ENCODE peak calls at places on chromosomes 4 and X, in ten cellular contexts. One of them, this sample, is unnamed.

GRCh38 chrX:113124693-113125092 is 284.1 kb upstream of the AMOT start:
- DNase-seq in HFFc6: no peak
- DNase-seq in endothelial cell: no peak
- DNase-seq in cardiac fibroblast: no peak
- DNase-seq in AG10803: no peak
- DNase-seq in astrocyte of the spinal cord: no peak
- DNase-seq in tibial nerve: no peak
- DNase-seq in heart left ventricle: no peak
- DNase-seq in brain microvascular endothelial cell: no peak
- DNase-seq in dorsolateral prefrontal cortex: no peak
- DNase-seq in this sample: no peak

GRCh38 chrX:148872153-148872540 is 371.7 kb downstream of the AFF2 start:
- DNase-seq in HFFc6: no peak
- DNase-seq in endothelial cell: no peak
- DNase-seq in cardiac fibroblast: no peak
- DNase-seq in AG10803: peak
- DNase-seq in astrocyte of the spinal cord: no peak
- DNase-seq in tibial nerve: no peak
- DNase-seq in heart left ventricle: no peak
- DNase-seq in brain microvascular endothelial cell: no peak
- DNase-seq in dorsolateral prefrontal cortex: no peak
- DNase-seq in this sample: no peak

GRCh38 chrX:102659790-102660757 is 8.8 kb downstream of the GPRASP1 start:
- DNase-seq in HFFc6: peak
- DNase-seq in endothelial cell: peak
- DNase-seq in cardiac fibroblast: peak
- DNase-seq in AG10803: peak
- DNase-seq in astrocyte of the spinal cord: peak
- DNase-seq in tibial nerve: peak
- DNase-seq in heart left ventricle: peak
- DNase-seq in brain microvascular endothelial cell: peak
- DNase-seq in dorsolateral prefrontal cortex: peak
- DNase-seq in this sample: peak

GRCh38 chr4:161658658-161659057 is 505.1 kb downstream of the FSTL5 start:
- DNase-seq in HFFc6: no peak
- DNase-seq in endothelial cell: no peak
- DNase-seq in cardiac fibroblast: no peak
- DNase-seq in AG10803: no peak
- DNase-seq in astrocyte of the spinal cord: no peak
- DNase-seq in tibial nerve: no peak
- DNase-seq in heart left ventricle: no peak
- DNase-seq in brain microvascular endothelial cell: no peak
- DNase-seq in dorsolateral prefrontal cortex: no peak
- DNase-seq in this sample: no peak

GRCh38 chrX:81195712-81196111 is 6.0 kb downstream of the HMGN5 start:
- DNase-seq in HFFc6: peak
- DNase-seq in endothelial cell: peak
- DNase-seq in cardiac fibroblast: peak
- DNase-seq in AG10803: peak
- DNase-seq in astrocyte of the spinal cord: peak
- DNase-seq in tibial nerve: peak
- DNase-seq in heart left ventricle: peak
- DNase-seq in brain microvascular endothelial cell: peak
- DNase-seq in dorsolateral prefrontal cortex: no peak
- DNase-seq in this sample: peak

GRCh38 chrX:45807572-45808425 is 607.1 kb upstream of the DIPK2B start:
- DNase-seq in HFFc6: no peak
- DNase-seq in endothelial cell: no peak
- DNase-seq in cardiac fibroblast: peak
- DNase-seq in AG10803: peak
- DNase-seq in astrocyte of the spinal cord: peak
- DNase-seq in tibial nerve: no peak
- DNase-seq in heart left ventricle: no peak
- DNase-seq in brain microvascular endothelial cell: peak
- DNase-seq in dorsolateral prefrontal cortex: no peak
- DNase-seq in this sample: no peak

GRCh38 chrX:154032156-154032555 is 12.5 kb upstream of the IRAK1 start:
- DNase-seq in HFFc6: no peak
- DNase-seq in endothelial cell: no peak
- DNase-seq in cardiac fibroblast: no peak
- DNase-seq in AG10803: no peak
- DNase-seq in astrocyte of the spinal cord: no peak
- DNase-seq in tibial nerve: no peak
- DNase-seq in heart left ventricle: no peak
- DNase-seq in brain microvascular endothelial cell: no peak
- DNase-seq in dorsolateral prefrontal cortex: no peak
- DNase-seq in this sample: no peak

GRCh38 chr4:2259541-2260267 is 2.2 kb downstream of the MXD4 start:
- DNase-seq in HFFc6: no peak
- DNase-seq in endothelial cell: no peak
- DNase-seq in cardiac fibroblast: no peak
- DNase-seq in AG10803: no peak
- DNase-seq in astrocyte of the spinal cord: no peak
- DNase-seq in tibial nerve: no peak
- DNase-seq in heart left ventricle: peak
- DNase-seq in brain microvascular endothelial cell: no peak
- DNase-seq in dorsolateral prefrontal cortex: peak
- DNase-seq in this sample: peak

GRCh38 chr4:150949943-150950342 is 65.1 kb downstream of the LRBA start:
- DNase-seq in HFFc6: no peak
- DNase-seq in endothelial cell: no peak
- DNase-seq in cardiac fibroblast: no peak
- DNase-seq in AG10803: no peak
- DNase-seq in astrocyte of the spinal cord: no peak
- DNase-seq in tibial nerve: no peak
- DNase-seq in heart left ventricle: no peak
- DNase-seq in brain microvascular endothelial cell: no peak
- DNase-seq in dorsolateral prefrontal cortex: no peak
- DNase-seq in this sample: no peak

GRCh38 chr4:186651624-186652023 is 72.0 kb downstream of the FAT1 start:
- DNase-seq in HFFc6: no peak
- DNase-seq in endothelial cell: no peak
- DNase-seq in cardiac fibroblast: peak
- DNase-seq in AG10803: no peak
- DNase-seq in astrocyte of the spinal cord: peak
- DNase-seq in tibial nerve: peak
- DNase-seq in heart left ventricle: peak
- DNase-seq in brain microvascular endothelial cell: peak
- DNase-seq in dorsolateral prefrontal cortex: peak
- DNase-seq in this sample: no peak

GRCh38 chr4:114132830-114133229 is 153.4 kb upstream of the ARSJ start:
- DNase-seq in HFFc6: no peak
- DNase-seq in endothelial cell: no peak
- DNase-seq in cardiac fibroblast: peak
- DNase-seq in AG10803: no peak
- DNase-seq in astrocyte of the spinal cord: no peak
- DNase-seq in tibial nerve: no peak
- DNase-seq in heart left ventricle: no peak
- DNase-seq in brain microvascular endothelial cell: peak
- DNase-seq in dorsolateral prefrontal cortex: no peak
- DNase-seq in this sample: no peak

GRCh38 chr4:1345905-1346780 is 865 bp upstream of the UVSSA start:
- DNase-seq in HFFc6: peak
- DNase-seq in endothelial cell: peak
- DNase-seq in cardiac fibroblast: peak
- DNase-seq in AG10803: peak
- DNase-seq in astrocyte of the spinal cord: peak
- DNase-seq in tibial nerve: peak
- DNase-seq in heart left ventricle: peak
- DNase-seq in brain microvascular endothelial cell: peak
- DNase-seq in dorsolateral prefrontal cortex: peak
- DNase-seq in this sample: peak

DNA sequence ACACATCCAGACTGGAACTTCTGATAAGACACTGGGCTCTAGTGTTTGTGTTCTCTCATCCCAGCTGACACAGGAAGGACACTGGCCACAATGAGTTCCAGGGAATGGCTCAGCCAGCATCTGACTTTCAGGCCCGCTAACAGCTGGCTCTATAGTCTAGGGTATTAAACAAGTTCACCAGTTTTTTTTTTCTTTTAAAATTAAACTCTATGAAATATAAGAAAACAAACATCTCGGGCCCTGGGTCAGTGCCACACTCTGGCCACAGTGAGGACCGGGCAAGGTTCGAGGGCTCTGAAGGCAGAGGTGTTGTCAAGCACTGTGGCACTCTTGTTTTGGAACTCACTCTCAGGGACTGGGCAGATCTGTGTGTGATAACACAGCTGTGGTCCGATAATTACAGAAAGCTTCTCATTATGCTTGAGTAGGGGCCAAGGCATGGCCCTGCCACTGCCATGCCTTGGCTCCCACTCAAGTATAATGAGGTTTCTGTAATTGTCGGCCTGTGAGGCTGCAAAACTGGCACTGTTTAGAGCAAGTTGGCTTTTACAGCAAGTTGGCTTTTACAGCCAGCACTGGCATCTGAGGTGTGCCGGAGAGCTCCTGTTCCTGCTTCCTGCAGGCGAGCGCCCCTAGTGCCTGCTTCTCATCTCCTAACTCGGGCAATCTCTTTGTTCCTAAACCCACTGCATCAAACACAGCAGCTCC is 62.8 kb downstream of the PPP1R2C start:
- DNase-seq in HFFc6: no peak
- DNase-seq in endothelial cell: peak
- DNase-seq in cardiac fibroblast: no peak
- DNase-seq in AG10803: no peak
- DNase-seq in astrocyte of the spinal cord: peak
- DNase-seq in tibial nerve: no peak
- DNase-seq in heart left ventricle: no peak
- DNase-seq in brain microvascular endothelial cell: no peak
- DNase-seq in dorsolateral prefrontal cortex: peak
- DNase-seq in this sample: no peak
- TF ChIP-seq CTCF in HFFc6: no peak
- TF ChIP-seq CTCF in endothelial cell: no peak
- TF ChIP-seq CTCF in cardiac fibroblast: peak
- TF ChIP-seq CTCF in AG10803: no peak
- TF ChIP-seq CTCF in astrocyte of the spinal cord: peak
- TF ChIP-seq CTCF in tibial nerve: no peak
- TF ChIP-seq CTCF in heart left ventricle: peak
- TF ChIP-seq CTCF in brain microvascular endothelial cell: peak
- TF ChIP-seq CTCF in dorsolateral prefrontal cortex: peak
- TF ChIP-seq CTCF in this sample: peak

GRCh38 chrX:13086076-13086475 is 41.7 kb upstream of the FAM9C start:
- DNase-seq in HFFc6: no peak
- DNase-seq in endothelial cell: no peak
- DNase-seq in cardiac fibroblast: no peak
- DNase-seq in AG10803: no peak
- DNase-seq in astrocyte of the spinal cord: no peak
- DNase-seq in tibial nerve: no peak
- DNase-seq in heart left ventricle: no peak
- DNase-seq in brain microvascular endothelial cell: no peak
- DNase-seq in dorsolateral prefrontal cortex: no peak
- DNase-seq in this sample: no peak
- TF ChIP-seq CTCF in HFFc6: no peak
- TF ChIP-seq CTCF in endothelial cell: no peak
- TF ChIP-seq CTCF in cardiac fibroblast: no peak
- TF ChIP-seq CTCF in AG10803: no peak
- TF ChIP-seq CTCF in astrocyte of the spinal cord: no peak
- TF ChIP-seq CTCF in tibial nerve: no peak
- TF ChIP-seq CTCF in heart left ventricle: no peak
- TF ChIP-seq CTCF in brain microvascular endothelial cell: no peak
- TF ChIP-seq CTCF in dorsolateral prefrontal cortex: no peak
- TF ChIP-seq CTCF in this sample: no peak

GRCh38 chr4:173991814-173992213 is 291.7 kb downstream of the FBXO8 start:
- DNase-seq in HFFc6: no peak
- DNase-seq in endothelial cell: no peak
- DNase-seq in cardiac fibroblast: no peak
- DNase-seq in AG10803: no peak
- DNase-seq in astrocyte of the spinal cord: no peak
- DNase-seq in tibial nerve: no peak
- DNase-seq in heart left ventricle: no peak
- DNase-seq in brain microvascular endothelial cell: no peak
- DNase-seq in dorsolateral prefrontal cortex: no peak
- DNase-seq in this sample: no peak

GRCh38 chr4:173990126-173990878 is 293.2 kb downstream of the FBXO8 start:
- DNase-seq in HFFc6: peak
- DNase-seq in endothelial cell: peak
- DNase-seq in cardiac fibroblast: peak
- DNase-seq in AG10803: peak
- DNase-seq in astrocyte of the spinal cord: peak
- DNase-seq in tibial nerve: no peak
- DNase-seq in heart left ventricle: no peak
- DNase-seq in brain microvascular endothelial cell: peak
- DNase-seq in dorsolateral prefrontal cortex: no peak
- DNase-seq in this sample: no peak

GRCh38 chr4:173991321-173991720 is 292.1 kb downstream of the FBXO8 start:
- DNase-seq in HFFc6: no peak
- DNase-seq in endothelial cell: no peak
- DNase-seq in cardiac fibroblast: peak
- DNase-seq in AG10803: no peak
- DNase-seq in astrocyte of the spinal cord: no peak
- DNase-seq in tibial nerve: no peak
- DNase-seq in heart left ventricle: no peak
- DNase-seq in brain microvascular endothelial cell: no peak
- DNase-seq in dorsolateral prefrontal cortex: no peak
- DNase-seq in this sample: no peak

DNA sequence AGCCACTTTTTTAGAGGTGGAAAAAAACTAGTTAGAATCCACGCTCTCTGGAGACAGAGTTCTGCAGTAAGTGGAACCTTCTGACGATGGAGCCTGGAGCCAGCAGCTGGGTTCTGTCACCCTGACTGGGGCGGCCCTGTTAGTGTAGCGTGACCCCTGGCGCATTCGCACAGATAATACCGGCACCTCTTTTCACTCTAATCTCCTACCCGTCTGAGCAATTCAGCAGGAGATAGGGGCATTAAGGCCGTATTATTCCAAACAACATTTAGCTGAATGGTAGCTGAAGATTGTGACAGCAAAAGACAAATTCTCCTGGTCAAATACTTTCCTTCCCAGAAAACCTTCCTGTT is 292.6 kb downstream of the FBXO8 start:
- DNase-seq in HFFc6: no peak
- DNase-seq in endothelial cell: no peak
- DNase-seq in cardiac fibroblast: peak
- DNase-seq in AG10803: no peak
- DNase-seq in astrocyte of the spinal cord: no peak
- DNase-seq in tibial nerve: no peak
- DNase-seq in heart left ventricle: peak
- DNase-seq in brain microvascular endothelial cell: no peak
- DNase-seq in dorsolateral prefrontal cortex: no peak
- DNase-seq in this sample: no peak
- TF ChIP-seq CTCF in HFFc6: no peak
- TF ChIP-seq CTCF in endothelial cell: no peak
- TF ChIP-seq CTCF in cardiac fibroblast: peak
- TF ChIP-seq CTCF in AG10803: no peak
- TF ChIP-seq CTCF in astrocyte of the spinal cord: no peak
- TF ChIP-seq CTCF in tibial nerve: no peak
- TF ChIP-seq CTCF in heart left ventricle: no peak
- TF ChIP-seq CTCF in brain microvascular endothelial cell: no peak
- TF ChIP-seq CTCF in dorsolateral prefrontal cortex: no peak
- TF ChIP-seq CTCF in this sample: no peak

DNA sequence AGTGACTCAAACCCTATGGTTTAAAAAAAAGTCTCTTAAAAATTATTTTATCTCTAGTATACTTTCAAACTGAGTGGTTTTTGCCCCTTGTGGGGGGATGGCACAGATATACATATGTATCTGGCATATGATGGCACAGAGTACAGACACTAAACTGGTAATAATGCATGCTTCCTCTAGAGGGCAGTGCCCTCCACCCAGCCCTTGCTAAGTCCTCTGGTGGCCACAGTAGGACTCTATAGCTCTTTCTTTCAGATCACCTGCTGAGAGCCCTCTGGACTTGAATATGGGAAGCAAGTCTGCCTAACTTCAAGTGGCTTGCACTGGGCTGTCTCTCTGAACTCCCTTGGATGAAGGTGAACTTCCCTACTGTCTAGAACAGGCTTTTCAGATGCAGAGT is 66.3 kb downstream of the TSPAN7 start:
- DNase-seq in HFFc6: peak
- DNase-seq in endothelial cell: peak
- DNase-seq in cardiac fibroblast: peak
- DNase-seq in AG10803: no peak
- DNase-seq in astrocyte of the spinal cord: peak
- DNase-seq in tibial nerve: no peak
- DNase-seq in heart left ventricle: no peak
- DNase-seq in brain microvascular endothelial cell: peak
- DNase-seq in dorsolateral prefrontal cortex: no peak
- DNase-seq in this sample: no peak
- TF ChIP-seq CTCF in HFFc6: peak
- TF ChIP-seq CTCF in endothelial cell: peak
- TF ChIP-seq CTCF in cardiac fibroblast: peak
- TF ChIP-seq CTCF in AG10803: peak
- TF ChIP-seq CTCF in astrocyte of the spinal cord: peak
- TF ChIP-seq CTCF in tibial nerve: no peak
- TF ChIP-seq CTCF in heart left ventricle: peak
- TF ChIP-seq CTCF in brain microvascular endothelial cell: peak
- TF ChIP-seq CTCF in dorsolateral prefrontal cortex: no peak
- TF ChIP-seq CTCF in this sample: peak